ENCODE peak calls at places on chromosomes 12 and 14, in five cellular contexts. Q is left lung; P is hepatocyte; Z is effector memory CD4-positive, alpha-beta T cell; D is A549. X is an unnamed sample.

GRCh38 chr14:58085877-58086276 is 66.1 kb downstream of the ARMH4 start:
- DNase-seq in Q (no peak), P (no peak), Z (no peak), D (no peak), X (no peak)

GRCh38 chr12:113587720-113588119 is 116.0 kb upstream of the LHX5 start:
- DNase-seq in Q (no peak), P (no peak), Z (no peak), D (no peak), X (no peak)

GRCh38 chr12:8644345-8645248 is 18.0 kb downstream of the MFAP5 start:
- DNase-seq in Q (no peak), P (no peak), Z (peak; percentile 19), D (no peak), X (no peak)

GRCh38 chr12:11705010-11705409 is 55.5 kb downstream of the ETV6 start:
- DNase-seq in Q (no peak), P (peak; percentile 34), Z (no peak), D (peak; percentile 54), X (no peak)

GRCh38 chr14:95515080-95515489 is 1.4 kb downstream of the SYNE3 start:
- DNase-seq in Q (no peak), P (peak; percentile 51), Z (no peak), D (no peak), X (no peak)

GRCh38 chr12:52035926-52036325 is 15.3 kb upstream of the NR4A1 start:
- DNase-seq in Q (no peak), P (no peak), Z (no peak), D (no peak), X (peak; percentile 55)

GRCh38 chr14:89543420-89543790 is 126.4 kb upstream of the FOXN3 start:
- DNase-seq in Q (no peak), P (no peak), Z (no peak), D (no peak), X (no peak)

GRCh38 chr14:60133487-60133886 is 31.7 kb downstream of the DHRS7 start:
- DNase-seq in Q (no peak), P (no peak), Z (no peak), D (no peak), X (no peak)

GRCh38 chr14:30584058-30584630 is 25.2 kb downstream of the G2E3 start:
- DNase-seq in Q (no peak), P (no peak), Z (no peak), D (no peak), X (no peak)
- H3K9me3 ChIP-seq in Q (peaks cover 2% of the 10 kb centered on the region), P (no peaks in the 10 kb centered on the region), Z (no peaks in the 10 kb centered on the region), D (peaks cover 12% of the 10 kb centered on the region), X (no peaks in the 10 kb centered on the region)

DNA sequence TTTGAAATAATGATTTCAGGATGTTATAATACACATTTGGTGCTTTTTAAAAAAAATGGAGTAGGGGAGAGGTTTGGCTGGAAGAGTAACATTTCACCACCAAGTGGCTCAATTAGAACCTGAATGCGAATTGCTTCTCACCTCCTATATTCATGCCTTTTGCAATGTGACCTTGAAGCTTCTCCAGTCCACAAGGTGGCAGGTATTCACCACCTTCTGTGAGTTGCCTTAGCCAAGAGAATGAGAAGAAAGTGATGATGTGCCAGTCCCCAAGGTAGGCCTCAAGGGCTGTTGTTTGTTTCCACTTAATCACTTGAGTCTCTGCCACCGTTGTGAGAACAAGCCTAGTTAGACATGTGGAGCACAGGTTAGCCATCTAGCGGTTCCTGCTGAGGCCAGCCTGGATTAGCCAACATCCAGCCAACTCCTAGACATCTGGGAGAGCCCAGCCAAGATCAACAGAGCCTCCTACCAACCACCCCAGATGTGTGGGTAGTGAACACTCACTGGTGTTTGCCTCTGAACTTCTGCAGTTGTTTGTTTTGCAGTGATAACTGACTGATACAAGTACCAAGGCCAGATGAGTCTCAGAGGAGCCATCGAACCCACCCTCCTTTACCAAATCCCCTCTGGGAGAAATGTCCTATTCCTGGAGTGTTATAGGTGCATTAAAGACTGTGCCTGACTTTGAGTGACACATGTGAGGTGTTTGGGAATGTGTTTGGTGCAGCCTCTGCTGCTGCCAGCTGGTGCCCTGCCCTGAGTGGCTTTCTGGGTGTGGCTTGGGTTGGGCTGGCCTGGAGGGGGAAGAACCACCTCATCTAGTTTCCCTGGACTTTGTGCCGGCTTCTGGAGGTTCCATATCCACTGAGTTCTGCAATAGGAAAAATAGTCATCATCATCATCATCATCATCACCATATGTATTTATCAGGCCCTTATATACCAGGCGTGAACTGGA is 132.5 kb upstream of the RFLNA start:
- DNase-seq in Q (no peak), P (no peak), Z (no peak), D (peak; percentile 12), X (no peak)
- H3K9me3 ChIP-seq in Q (no peaks in the 10 kb centered on the region), P (no peaks in the 10 kb centered on the region), Z (no peaks in the 10 kb centered on the region), D (peaks cover 5% of the 10 kb centered on the region), X (no peaks in the 10 kb centered on the region)

GRCh38 chr12:34292736-34293625 is 270.7 kb downstream of the ALG10 start:
- DNase-seq in Q (peak; percentile 20), P (no peak), Z (no peak), D (peak; percentile 68), X (no peak)
- H3K9me3 ChIP-seq in Q (peaks cover 99% of the 10 kb centered on the region), P (no peaks in the 10 kb centered on the region), Z (no peaks in the 10 kb centered on the region), D (no peaks in the 10 kb centered on the region), X (no peaks in the 10 kb centered on the region)

GRCh38 chr12:131386167-131386521 is 324.7 kb upstream of the SFSWAP start:
- DNase-seq in Q (no peak), P (no peak), Z (no peak), D (no peak), X (no peak)

GRCh38 chr12:131383291-131383690 is 327.6 kb upstream of the SFSWAP start:
- DNase-seq in Q (no peak), P (no peak), Z (no peak), D (no peak), X (no peak)

GRCh38 chr12:131383741-131384543 is 326.9 kb upstream of the SFSWAP start:
- DNase-seq in Q (no peak), P (no peak), Z (no peak), D (no peak), X (no peak)

GRCh38 chr12:131385313-131386166 is 325.4 kb upstream of the SFSWAP start:
- DNase-seq in Q (no peak), P (no peak), Z (no peak), D (no peak), X (no peak)

DNA sequence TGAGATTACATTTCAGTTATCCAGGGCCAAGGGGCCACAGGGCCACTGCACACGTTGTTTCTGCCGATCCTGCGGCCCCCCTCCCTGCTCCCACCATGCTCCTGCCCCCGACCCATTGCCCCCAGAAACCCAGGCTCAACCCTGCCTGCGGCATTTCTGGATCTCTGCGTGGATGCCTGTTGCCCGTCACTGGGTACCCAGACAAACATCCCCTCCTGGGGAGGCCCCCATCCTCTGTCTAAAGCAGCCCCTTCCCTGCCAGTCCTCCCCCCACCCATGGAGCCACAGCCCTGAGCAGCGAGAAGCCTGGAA is 326.4 kb upstream of the SFSWAP start:
- DNase-seq in Q (no peak), P (no peak), Z (no peak), D (no peak), X (no peak)
- H3K9me3 ChIP-seq in Q (no peaks in the 10 kb centered on the region), P (no peaks in the 10 kb centered on the region), Z (no peaks in the 10 kb centered on the region), D (no peaks in the 10 kb centered on the region), X (no peaks in the 10 kb centered on the region)